ENCODE peak calls at places on chromosomes 13 and 19, in eight cellular contexts. One of them, this sample, is unnamed.

GRCh38 chr13:99293178-99293577 is 14.0 kb downstream of the GPR183 start:
- DNase-seq in iPS DF 6.9: no peak
- DNase-seq in stimulated activated CD4-positive, alpha-beta T cell treated with anti-CD3 and anti-CD28 coated beads, Interleukin-12 subunit alpha, Interleukin-12 subunit beta, amount 100 ng/mL, for 24 hours: no peak
- DNase-seq in left lung: no peak
- DNase-seq in LHCN-M2: no peak
- DNase-seq in T-helper 17 cell: no peak
- DNase-seq in left kidney: no peak
- DNase-seq in OCI-LY7: no peak
- DNase-seq in this sample: peak; percentile 69

GRCh38 chr13:75365724-75366173 is 116.2 kb downstream of the TBC1D4 start:
- DNase-seq in iPS DF 6.9: no peak
- DNase-seq in stimulated activated CD4-positive, alpha-beta T cell treated with anti-CD3 and anti-CD28 coated beads, Interleukin-12 subunit alpha, Interleukin-12 subunit beta, amount 100 ng/mL, for 24 hours: no peak
- DNase-seq in left lung: no peak
- DNase-seq in LHCN-M2: peak; percentile 90
- DNase-seq in T-helper 17 cell: no peak
- DNase-seq in left kidney: no peak
- DNase-seq in OCI-LY7: peak; percentile 17
- DNase-seq in this sample: no peak

GRCh38 chr13:41561179-41561578 is 103.8 kb downstream of the RGCC start:
- DNase-seq in iPS DF 6.9: no peak
- DNase-seq in stimulated activated CD4-positive, alpha-beta T cell treated with anti-CD3 and anti-CD28 coated beads, Interleukin-12 subunit alpha, Interleukin-12 subunit beta, amount 100 ng/mL, for 24 hours: no peak
- DNase-seq in left lung: no peak
- DNase-seq in LHCN-M2: no peak
- DNase-seq in T-helper 17 cell: no peak
- DNase-seq in left kidney: no peak
- DNase-seq in OCI-LY7: no peak
- DNase-seq in this sample: no peak

GRCh38 chr13:46181799-46182490 is at the start of gene LCP1:
- DNase-seq in iPS DF 6.9: no peak
- DNase-seq in stimulated activated CD4-positive, alpha-beta T cell treated with anti-CD3 and anti-CD28 coated beads, Interleukin-12 subunit alpha, Interleukin-12 subunit beta, amount 100 ng/mL, for 24 hours: peak; percentile 46
- DNase-seq in left lung: peak; percentile 82
- DNase-seq in LHCN-M2: no peak
- DNase-seq in T-helper 17 cell: peak; percentile 44
- DNase-seq in left kidney: no peak
- DNase-seq in OCI-LY7: peak; percentile 97
- DNase-seq in this sample: peak; percentile 81

GRCh38 chr13:80204642-80205041 is 136.3 kb downstream of the SPRY2 start:
- DNase-seq in iPS DF 6.9: no peak
- DNase-seq in stimulated activated CD4-positive, alpha-beta T cell treated with anti-CD3 and anti-CD28 coated beads, Interleukin-12 subunit alpha, Interleukin-12 subunit beta, amount 100 ng/mL, for 24 hours: no peak
- DNase-seq in left lung: no peak
- DNase-seq in LHCN-M2: no peak
- DNase-seq in T-helper 17 cell: no peak
- DNase-seq in left kidney: no peak
- DNase-seq in OCI-LY7: no peak
- DNase-seq in this sample: no peak

GRCh38 chr13:51704399-51705306 is 99.3 kb downstream of the DHRS12 start:
- DNase-seq in iPS DF 6.9: no peak
- DNase-seq in stimulated activated CD4-positive, alpha-beta T cell treated with anti-CD3 and anti-CD28 coated beads, Interleukin-12 subunit alpha, Interleukin-12 subunit beta, amount 100 ng/mL, for 24 hours: no peak
- DNase-seq in left lung: no peak
- DNase-seq in LHCN-M2: no peak
- DNase-seq in T-helper 17 cell: no peak
- DNase-seq in left kidney: peak; percentile 84
- DNase-seq in OCI-LY7: peak; percentile 53
- DNase-seq in this sample: no peak

GRCh38 chr13:35927554-35927953 is 203.6 kb downstream of the DCLK1 start:
- DNase-seq in iPS DF 6.9: no peak
- DNase-seq in stimulated activated CD4-positive, alpha-beta T cell treated with anti-CD3 and anti-CD28 coated beads, Interleukin-12 subunit alpha, Interleukin-12 subunit beta, amount 100 ng/mL, for 24 hours: no peak
- DNase-seq in left lung: no peak
- DNase-seq in LHCN-M2: peak; percentile 80
- DNase-seq in T-helper 17 cell: no peak
- DNase-seq in left kidney: no peak
- DNase-seq in OCI-LY7: no peak
- DNase-seq in this sample: no peak

GRCh38 chr13:51674276-51674675 is 90.0 kb downstream of the WDFY2 start:
- DNase-seq in iPS DF 6.9: peak; percentile 13
- DNase-seq in stimulated activated CD4-positive, alpha-beta T cell treated with anti-CD3 and anti-CD28 coated beads, Interleukin-12 subunit alpha, Interleukin-12 subunit beta, amount 100 ng/mL, for 24 hours: no peak
- DNase-seq in left lung: peak; percentile 73
- DNase-seq in LHCN-M2: no peak
- DNase-seq in T-helper 17 cell: no peak
- DNase-seq in left kidney: peak; percentile 81
- DNase-seq in OCI-LY7: no peak
- DNase-seq in this sample: no peak

GRCh38 chr19:21947775-21948174 is 63.0 kb downstream of the ZNF208 start:
- DNase-seq in iPS DF 6.9: no peak
- DNase-seq in stimulated activated CD4-positive, alpha-beta T cell treated with anti-CD3 and anti-CD28 coated beads, Interleukin-12 subunit alpha, Interleukin-12 subunit beta, amount 100 ng/mL, for 24 hours: no peak
- DNase-seq in left lung: no peak
- DNase-seq in LHCN-M2: peak; percentile 0
- DNase-seq in T-helper 17 cell: no peak
- DNase-seq in left kidney: no peak
- DNase-seq in OCI-LY7: peak; percentile 56
- DNase-seq in this sample: no peak

GRCh38 chr13:79485014-79485441 is 4.1 kb downstream of the NDFIP2 start:
- DNase-seq in iPS DF 6.9: no peak
- DNase-seq in stimulated activated CD4-positive, alpha-beta T cell treated with anti-CD3 and anti-CD28 coated beads, Interleukin-12 subunit alpha, Interleukin-12 subunit beta, amount 100 ng/mL, for 24 hours: no peak
- DNase-seq in left lung: no peak
- DNase-seq in LHCN-M2: peak; percentile 73
- DNase-seq in T-helper 17 cell: no peak
- DNase-seq in left kidney: peak; percentile 61
- DNase-seq in OCI-LY7: no peak
- DNase-seq in this sample: no peak